ENCODE peak calls at places on chromosomes 1 and 21, in six cellular contexts. J, O, E, U, A and S are unnamed samples. For H3K4me1 and H3K36me3, the result is how much of the 10 kb centered on the place peaks cover.

GRCh38 chr1:159222987-159223386 is 18.3 kb downstream of the ACKR1 start:
- DNase-seq in E (no peak), A (no peak), O (no peak), J (no peak), U (no peak), S (no peak)

GRCh38 chr21:36060159-36060921 is at the start of gene SETD4:
- DNase-seq in E (peak), U (peak), A (peak), O (peak), J (peak), S (peak)

GRCh38 chr21:37237764-37238163 is 29.4 kb downstream of the VPS26C start:
- DNase-seq in O (no peak), A (no peak), U (peak), E (no peak), J (no peak), S (no peak)

GRCh38 chr1:59367269-59368006 is 70.5 kb downstream of the FGGY start:
- DNase-seq in U (peak), J (peak), O (peak), A (peak), E (peak), S (peak)

GRCh38 chr1:179793281-179793680 is 50.2 kb downstream of the FAM163A start:
- DNase-seq in E (no peak), J (no peak), A (no peak), U (no peak), O (no peak), S (no peak)

GRCh38 chr1:36224537-36225297 is 474 bp downstream of the THRAP3 start:
- DNase-seq in E (peak), U (no peak), O (peak), A (peak), J (no peak), S (no peak)

GRCh38 chr1:178055779-178056471 is 38.0 kb upstream of the RASAL2 start:
- DNase-seq in E (peak), O (no peak), A (no peak), U (peak), J (no peak), S (no peak)

GRCh38 chr1:28437924-28438699 is 67.7 kb upstream of the RCC1 start:
- DNase-seq in E (peak), A (peak), O (peak), J (peak), U (peak), S (peak)

GRCh38 chr1:154420172-154420571 is 15.0 kb downstream of the IL6R start:
- DNase-seq in O (peak), U (peak), J (peak), E (peak), A (peak), S (peak)

GRCh38 chr1:171344473-171344820 is 30.5 kb downstream of the FMO4 start:
- DNase-seq in E (no peak), J (no peak), A (no peak), O (no peak), U (peak), S (no peak)

GRCh38 chr1:1212780-1213152 is 1.2 kb downstream of the TNFRSF4 start:
- DNase-seq in J (peak), E (peak), O (no peak), A (no peak), U (peak), S (no peak)

GRCh38 chr1:165598676-165599059 is 32.4 kb upstream of the MGST3 start:
- DNase-seq in A (no peak), J (no peak), O (no peak), U (no peak), E (no peak), S (no peak)

GRCh38 chr1:67226688-67227087 is 60.4 kb downstream of the IL23R start:
- DNase-seq in E (no peak), U (no peak), A (no peak), J (no peak), O (no peak), S (no peak)

GRCh38 chr1:226047495-226047894 is 15.0 kb upstream of the H3-3A start:
- DNase-seq in E (peak), O (no peak), J (no peak), U (no peak), A (no peak), S (no peak)

GRCh38 chr1:211741799-211742198 is 66.4 kb upstream of the NEK2 start:
- DNase-seq in A (no peak), J (no peak), O (no peak), E (no peak), U (no peak), S (no peak)

GRCh38 chr1:61337037-61337436 is 254.7 kb downstream of the NFIA start:
- DNase-seq in U (no peak), O (no peak), E (no peak), J (no peak), A (no peak), S (no peak)

GRCh38 chr1:7223334-7224080 is 438.3 kb downstream of the CAMTA1 start:
- DNase-seq in A (no peak), O (no peak), U (no peak), J (no peak), E (peak), S (no peak)

GRCh38 chr1:231628207-231628876 is 1.8 kb downstream of the DISC1 start:
- DNase-seq in J (no peak), E (peak), U (no peak), A (no peak), O (no peak), S (peak)

GRCh38 chr21:29334717-29335428 is 36.2 kb downstream of the BACH1 start:
- DNase-seq in U (no peak), J (no peak), A (no peak), O (no peak), E (peak), S (no peak)

GRCh38 chr21:46220275-46220810 is 8.2 kb downstream of the LSS start:
- DNase-seq in A (no peak), J (no peak), E (no peak), U (no peak), O (peak), S (peak)

GRCh38 chr1:226129230-226129629 is 57.3 kb downstream of the ACBD3 start:
- DNase-seq in U (no peak), J (no peak), A (no peak), E (no peak), O (no peak), S (no peak)

GRCh38 chr1:110440877-110441276 is 10.1 kb upstream of the PROK1 start:
- DNase-seq in O (no peak), E (peak), J (no peak), U (no peak), A (no peak), S (peak)

GRCh38 chr21:42777064-42777756 is 102.1 kb downstream of the WDR4 start:
- DNase-seq in O (no peak), A (no peak), U (no peak), J (no peak), E (no peak), S (no peak)

GRCh38 chr21:35566874-35567273 is 493.5 kb downstream of the SETD4 start:
- DNase-seq in A (no peak), J (no peak), O (no peak), U (no peak), E (no peak), S (no peak)

GRCh38 chr1:2623571-2624337 is 9.1 kb downstream of the MMEL1 start:
- DNase-seq in A (no peak), U (no peak), O (no peak), J (no peak), E (no peak), S (no peak)

GRCh38 chr1:29557701-29558445 is 321.6 kb downstream of the PTPRU start:
- DNase-seq in J (no peak), O (peak), E (no peak), A (no peak), U (no peak), S (no peak)

GRCh38 chr1:29557066-29557465 is 320.7 kb downstream of the PTPRU start:
- DNase-seq in E (no peak), J (no peak), U (no peak), A (no peak), O (peak), S (no peak)

GRCh38 chr1:29556657-29557056 is 320.3 kb downstream of the PTPRU start:
- DNase-seq in A (no peak), U (no peak), J (no peak), E (no peak), O (peak), S (no peak)

GRCh38 chr1:29555043-29555620 is 318.8 kb downstream of the PTPRU start:
- DNase-seq in E (no peak), U (no peak), J (no peak), A (no peak), O (peak), S (no peak)

GRCh38 chr1:29559055-29559454 is 322.7 kb downstream of the PTPRU start:
- DNase-seq in O (peak), A (no peak), U (no peak), J (no peak), E (no peak), S (no peak)
- H3K4me1 ChIP-seq in O (under half), A (under half), U (under half), J (under half), E (under half), S (under half)

DNA sequence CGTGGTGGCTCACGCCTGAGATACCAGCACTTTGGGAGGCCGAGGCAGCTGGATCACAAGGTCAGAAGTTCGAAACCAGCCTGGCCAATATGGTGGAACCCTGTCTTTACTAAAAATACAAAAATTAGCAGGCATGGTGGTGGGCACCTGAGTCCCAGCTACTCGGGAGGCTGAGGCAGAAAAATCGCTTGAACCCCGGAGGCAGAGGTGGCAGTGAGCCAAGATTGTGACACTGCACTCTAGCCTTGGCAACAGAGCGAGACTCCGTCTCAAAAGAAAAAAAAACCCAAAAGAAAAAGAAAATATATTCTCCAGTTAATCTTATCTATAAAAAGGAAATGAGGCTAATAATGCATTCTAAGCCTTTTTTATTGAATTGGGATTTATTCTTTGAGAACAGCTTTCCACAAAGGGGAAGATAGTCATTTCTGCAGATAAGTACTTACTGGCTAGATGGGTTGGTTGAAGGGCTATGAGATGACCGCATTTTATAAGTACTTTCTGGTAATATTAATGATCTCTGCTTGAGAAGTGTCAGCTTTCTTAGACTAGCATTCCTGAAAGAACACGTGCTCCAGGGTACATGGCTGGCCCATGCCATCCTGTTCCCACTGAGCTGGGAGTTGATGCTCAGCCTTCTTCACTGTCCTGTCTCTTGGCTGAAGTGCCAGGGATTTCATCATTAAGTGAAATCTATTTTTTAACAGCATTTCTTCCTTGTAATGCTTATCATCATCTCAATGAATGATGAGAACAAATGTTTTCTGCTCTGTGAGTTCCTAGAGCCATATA is 57.9 kb downstream of the SASS6 start:
- DNase-seq in A (no peak), U (no peak), E (no peak), J (no peak), O (no peak), S (no peak)
- H3K36me3 ChIP-seq in A (under half), U (under half), E (under half), J (under half), O (half or more), S (under half)

GRCh38 chr1:8864713-8865397 is 13.6 kb downstream of the ENO1 start:
- DNase-seq in O (no peak), E (no peak), U (no peak), J (no peak), A (no peak), S (no peak)
- TF ChIP-seq POLR2A in O (no peak), E (no peak), U (no peak), J (no peak), A (no peak), S (no peak)

GRCh38 chr1:12147116-12147753 is 19.6 kb upstream of the TNFRSF1B start:
- DNase-seq in O (no peak), E (no peak), J (no peak), A (no peak), U (no peak), S (no peak)
- H3K4me1 ChIP-seq in O (under half), E (under half), J (half or more), A (under half), U (half or more), S (under half)

GRCh38 chr1:172599912-172600311 is 59.0 kb upstream of the FASLG start:
- DNase-seq in U (no peak), E (no peak), A (no peak), O (no peak), J (no peak), S (no peak)
- H3K36me3 ChIP-seq in U (under half), E (under half), A (under half), O (half or more), J (under half), S (under half)

GRCh38 chr1:22451702-22452400 is at the start of gene ZBTB40:
- DNase-seq in E (peak), J (peak), U (peak), O (peak), A (peak), S (peak)

GRCh38 chr1:22453181-22453580 is 1.5 kb downstream of the ZBTB40 start:
- DNase-seq in A (no peak), E (no peak), O (no peak), U (no peak), J (no peak), S (no peak)

GRCh38 chr1:22452401-22452963 is 831 bp downstream of the ZBTB40 start:
- DNase-seq in J (peak), E (peak), O (no peak), A (peak), U (no peak), S (no peak)

GRCh38 chr1:22457356-22457755 is 5.7 kb downstream of the ZBTB40 start:
- DNase-seq in E (peak), U (no peak), A (no peak), J (no peak), O (no peak), S (no peak)

GRCh38 chr1:22454476-22455056 is 2.9 kb downstream of the ZBTB40 start:
- DNase-seq in O (no peak), J (no peak), A (no peak), E (no peak), U (no peak), S (no peak)
- TF ChIP-seq POLR2A in O (no peak), J (no peak), A (no peak), E (no peak), U (no peak), S (no peak)